ENCODE peak calls at places on chromosomes 13 and 19, in eight cellular contexts. O is NCI-H510A treated with DMSO at 0.1 percent for 48 hours; E is neuronal stem cell; V is thyroid gland; C is psoas muscle; R is NCI-H1105 treated with DMSO at 0.1 percent for 48 hours; K is skeletal muscle cell; W is activated CD4-positive, alpha-beta T cell treated with anti-CD3 and anti-CD28 coated beads, Interleukin-2, amount 50 U/mL, for 1 hour. Y is an unnamed sample.

GRCh38 chr19:5697890-5698634 is 8.0 kb downstream of the RPL36 start:
- DNase-seq in O (no peak), E (no peak), V (no peak), C (no peak), R (no peak), K (no peak), W (no peak), Y (peak; percentile 58)

GRCh38 chr19:13120817-13121216 is 2.8 kb downstream of the NACC1 start:
- DNase-seq in O (no peak), E (no peak), V (no peak), C (no peak), R (no peak), K (no peak), W (no peak), Y (no peak)

GRCh38 chr19:2613507-2614295 is 88.8 kb downstream of the GNG7 start:
- DNase-seq in O (no peak), E (no peak), V (peak; percentile 42), C (no peak), R (no peak), K (no peak), W (peak; percentile 60), Y (peak; percentile 78)

GRCh38 chr19:29384676-29385075 is 141.1 kb upstream of the VSTM2B start:
- DNase-seq in O (no peak), E (no peak), V (no peak), C (no peak), R (no peak), K (no peak), W (no peak), Y (no peak)

GRCh38 chr13:38395505-38395803 is 45.8 kb downstream of the UFM1 start:
- DNase-seq in O (no peak), E (no peak), V (no peak), C (no peak), R (no peak), K (no peak), W (no peak), Y (no peak)

GRCh38 chr19:14167594-14168138 is 31.3 kb upstream of the ASF1B start:
- DNase-seq in O (no peak), E (no peak), V (no peak), C (no peak), R (no peak), K (no peak), W (peak; percentile 22), Y (peak; percentile 41)

GRCh38 chr13:80036845-80037504 is 304.0 kb downstream of the SPRY2 start:
- DNase-seq in O (no peak), E (no peak), V (no peak), C (no peak), R (no peak), K (no peak), W (no peak), Y (no peak)

GRCh38 chr13:107586216-107586615 is 629.1 kb downstream of the LIG4 start:
- DNase-seq in O (no peak), E (no peak), V (no peak), C (no peak), R (no peak), K (no peak), W (no peak), Y (no peak)

GRCh38 chr19:7010722-7011593 is 10.3 kb downstream of the MBD3L2B start:
- DNase-seq in O (no peak), E (no peak), V (no peak), C (no peak), R (peak; percentile 11), K (no peak), W (no peak), Y (no peak)

GRCh38 chr13:113547248-113547971 is 37.1 kb upstream of the TFDP1 start:
- DNase-seq in O (no peak), E (no peak), V (no peak), C (no peak), R (no peak), K (no peak), W (no peak), Y (no peak)

GRCh38 chr19:58021541-58022282 is 12.1 kb upstream of the ZSCAN1 start:
- DNase-seq in O (peak; percentile 3), E (peak; percentile 33), V (peak; percentile 80), C (no peak), R (peak; percentile 54), K (no peak), W (peak; percentile 21), Y (peak; percentile 81)

GRCh38 chr19:901216-902092 is 8.2 kb downstream of the RNU6-9 start:
- DNase-seq in O (no peak), E (no peak), V (no peak), C (peak; percentile 15), R (no peak), K (no peak), W (no peak), Y (no peak)

GRCh38 chr13:19618925-19619324 is 14.5 kb upstream of the MPHOSPH8 start:
- DNase-seq in O (no peak), E (no peak), V (no peak), C (no peak), R (peak; percentile 1), K (no peak), W (no peak), Y (peak; percentile 49)

GRCh38 chr13:106753241-106753640 is 185.3 kb upstream of the ARGLU1 start:
- DNase-seq in O (no peak), E (no peak), V (peak; percentile 58), C (no peak), R (peak; percentile 16), K (no peak), W (no peak), Y (no peak)

GRCh38 chr13:51781246-51782022 is 22.5 kb downstream of the DHRS12 start:
- DNase-seq in O (peak; percentile 9), E (no peak), V (peak; percentile 47), C (no peak), R (no peak), K (no peak), W (no peak), Y (peak; percentile 63)

Y was measured in SK-N-SH.